ENCODE peak calls at places on chromosomes 1 and 21, in eight cellular contexts. W, Q, M, V, Z, K, O and L are unnamed samples.

GRCh38 chr1:19468397-19468956 is 16.9 kb downstream of the CAPZB start:
- DNase-seq in W (peak), Q (no peak), M (no peak), V (no peak), Z (no peak), K (no peak), O (no peak), L (peak)

GRCh38 chr1:117928881-117929339 is 511 bp downstream of the GDAP2 start:
- DNase-seq in W (peak), Q (peak), M (peak), V (peak), Z (peak), K (peak), O (peak), L (peak)

GRCh38 chr1:208219659-208220282 is 24.4 kb downstream of the PLXNA2 start:
- DNase-seq in W (peak), Q (no peak), M (no peak), V (no peak), Z (peak), K (peak), O (no peak), L (peak)

GRCh38 chr21:39020751-39021474 is 162.3 kb downstream of the PSMG1 start:
- DNase-seq in W (peak), Q (no peak), M (no peak), V (no peak), Z (peak), K (no peak), O (no peak), L (peak)

GRCh38 chr1:30052178-30052577 is 671.2 kb downstream of the MATN1 start:
- DNase-seq in W (no peak), Q (no peak), M (no peak), V (no peak), Z (no peak), K (no peak), O (no peak), L (no peak)

GRCh38 chr1:183912265-183912886 is 107.5 kb downstream of the RGL1 start:
- DNase-seq in W (no peak), Q (peak), M (no peak), V (no peak), Z (no peak), K (no peak), O (no peak), L (no peak)

GRCh38 chr1:94258873-94259331 is 21.5 kb upstream of the ARHGAP29 start:
- DNase-seq in W (peak), Q (no peak), M (no peak), V (no peak), Z (peak), K (peak), O (no peak), L (peak)

GRCh38 chr21:39714331-39714730 is 30.7 kb upstream of the IGSF5 start:
- DNase-seq in W (no peak), Q (no peak), M (no peak), V (no peak), Z (no peak), K (no peak), O (no peak), L (no peak)

GRCh38 chr1:3313579-3313955 is 140.9 kb upstream of the ARHGEF16 start:
- DNase-seq in W (peak), Q (no peak), M (no peak), V (no peak), Z (peak), K (peak), O (peak), L (no peak)

GRCh38 chr1:182575540-182576149 is 13.4 kb downstream of the RNASEL start:
- DNase-seq in W (no peak), Q (no peak), M (no peak), V (no peak), Z (peak), K (no peak), O (no peak), L (peak)

GRCh38 chr21:36150192-36150711 is 6.4 kb upstream of the DOP1B start:
- DNase-seq in W (no peak), Q (peak), M (no peak), V (no peak), Z (peak), K (no peak), O (no peak), L (no peak)

GRCh38 chr1:230160957-230161771 is 94.1 kb downstream of the GALNT2 start:
- DNase-seq in W (peak), Q (no peak), M (no peak), V (no peak), Z (no peak), K (no peak), O (no peak), L (peak)

GRCh38 chr1:203459671-203460201 is 15.9 kb upstream of the PRELP start:
- DNase-seq in W (no peak), Q (no peak), M (no peak), V (no peak), Z (no peak), K (no peak), O (no peak), L (no peak)

GRCh38 chr21:41894922-41895557 is 15.9 kb upstream of the PRDM15 start:
- DNase-seq in W (no peak), Q (no peak), M (no peak), V (no peak), Z (peak), K (no peak), O (no peak), L (peak)

GRCh38 chr1:203072911-203073310 is 12.9 kb downstream of the MYOG start:
- DNase-seq in W (no peak), Q (no peak), M (no peak), V (no peak), Z (no peak), K (no peak), O (no peak), L (no peak)

GRCh38 chr1:78617615-78618026 is 2.6 kb upstream of the IFI44L start:
- DNase-seq in W (peak), Q (peak), M (peak), V (peak), Z (peak), K (peak), O (peak), L (peak)

GRCh38 chr21:28160378-28160777 is 832.3 kb downstream of the LTN1 start:
- DNase-seq in W (no peak), Q (no peak), M (no peak), V (no peak), Z (peak), K (peak), O (no peak), L (no peak)

GRCh38 chr1:38487398-38487797 is 372.2 kb downstream of the RRAGC start:
- DNase-seq in W (no peak), Q (no peak), M (no peak), V (no peak), Z (no peak), K (no peak), O (no peak), L (no peak)

GRCh38 chr1:5890346-5891106 is 101.7 kb downstream of the NPHP4 start:
- DNase-seq in W (no peak), Q (no peak), M (no peak), V (no peak), Z (no peak), K (peak), O (no peak), L (no peak)

GRCh38 chr1:172905452-172905851 is 145.3 kb downstream of the TNFSF18 start:
- DNase-seq in W (no peak), Q (no peak), M (no peak), V (no peak), Z (no peak), K (no peak), O (no peak), L (no peak)

GRCh38 chr1:42963378-42964005 is 4.8 kb upstream of the SLC2A1 start:
- DNase-seq in W (no peak), Q (no peak), M (no peak), V (no peak), Z (no peak), K (no peak), O (no peak), L (peak)

GRCh38 chr1:75203415-75204277 is 69.5 kb downstream of the LHX8 start:
- DNase-seq in W (no peak), Q (peak), M (no peak), V (peak), Z (peak), K (no peak), O (no peak), L (peak)

GRCh38 chr1:20729990-20730689 is 2.4 kb downstream of the SH2D5 start:
- DNase-seq in W (no peak), Q (peak), M (no peak), V (no peak), Z (no peak), K (no peak), O (no peak), L (no peak)

GRCh38 chr1:31771891-31772668 is 7.9 kb upstream of the ADGRB2 start:
- DNase-seq in W (peak), Q (no peak), M (no peak), V (no peak), Z (peak), K (peak), O (peak), L (peak)

GRCh38 chr1:180836414-180836813 is 76.3 kb upstream of the KIAA1614 start:
- DNase-seq in W (no peak), Q (no peak), M (no peak), V (no peak), Z (no peak), K (no peak), O (no peak), L (no peak)

GRCh38 chr1:13725714-13726175 is 25.8 kb downstream of the PRDM2 start:
- DNase-seq in W (peak), Q (peak), M (no peak), V (no peak), Z (peak), K (no peak), O (no peak), L (peak)

GRCh38 chr1:67659229-67659628 is 25.8 kb upstream of the GADD45A start:
- DNase-seq in W (no peak), Q (no peak), M (no peak), V (no peak), Z (no peak), K (no peak), O (no peak), L (no peak)

DNA sequence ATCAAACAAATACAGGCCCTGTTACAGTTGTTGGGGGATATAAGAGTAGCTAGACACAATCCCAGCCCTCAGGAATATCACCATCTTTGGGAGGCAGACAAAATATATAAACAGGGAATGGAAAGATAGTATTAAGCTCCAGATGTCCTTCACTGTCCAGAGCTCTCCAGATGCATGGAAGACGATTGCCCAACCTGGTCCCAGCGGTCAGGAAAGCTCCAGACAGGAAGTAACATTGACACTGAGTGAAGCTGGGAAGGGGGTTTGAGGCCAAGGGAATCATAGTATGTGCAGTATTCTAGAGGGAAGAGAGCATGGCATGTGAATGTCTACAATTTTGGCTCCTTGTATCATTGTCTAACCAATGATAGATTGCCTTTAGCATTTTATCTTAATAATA is 173.9 kb upstream of the HOOK1 start:
- DNase-seq in W (no peak), Q (no peak), M (no peak), V (no peak), Z (no peak), K (peak), O (no peak), L (no peak)
- TF ChIP-seq CTCF in W (no peak), Q (no peak), M (no peak), V (no peak), Z (no peak), K (no peak), O (no peak), L (no peak)

GRCh38 chr1:59521456-59521855 is 224.6 kb downstream of the FGGY start:
- DNase-seq in W (no peak), Q (no peak), M (no peak), V (no peak), Z (no peak), K (peak), O (no peak), L (no peak)

GRCh38 chr1:59526240-59526639 is 229.3 kb downstream of the FGGY start:
- DNase-seq in W (no peak), Q (no peak), M (no peak), V (no peak), Z (no peak), K (no peak), O (no peak), L (peak)

GRCh38 chr1:59522925-59523505 is 226.1 kb downstream of the FGGY start:
- DNase-seq in W (no peak), Q (no peak), M (no peak), V (no peak), Z (peak), K (no peak), O (no peak), L (no peak)

GRCh38 chr1:59520759-59521442 is 224.0 kb downstream of the FGGY start:
- DNase-seq in W (no peak), Q (no peak), M (no peak), V (no peak), Z (peak), K (no peak), O (no peak), L (no peak)

GRCh38 chr1:59523745-59524450 is 227.0 kb downstream of the FGGY start:
- DNase-seq in W (no peak), Q (no peak), M (no peak), V (no peak), Z (no peak), K (peak), O (peak), L (no peak)
- TF ChIP-seq CTCF in W (no peak), Q (no peak), M (no peak), V (no peak), Z (no peak), K (no peak), O (no peak), L (no peak)

GRCh38 chr1:40409467-40409866 is 35.9 kb downstream of the SMAP2 start:
- DNase-seq in W (no peak), Q (no peak), M (no peak), V (no peak), Z (no peak), K (no peak), O (no peak), L (no peak)
- TF ChIP-seq CTCF in W (no peak), Q (no peak), M (no peak), V (no peak), Z (no peak), K (no peak), O (no peak), L (no peak)

DNA sequence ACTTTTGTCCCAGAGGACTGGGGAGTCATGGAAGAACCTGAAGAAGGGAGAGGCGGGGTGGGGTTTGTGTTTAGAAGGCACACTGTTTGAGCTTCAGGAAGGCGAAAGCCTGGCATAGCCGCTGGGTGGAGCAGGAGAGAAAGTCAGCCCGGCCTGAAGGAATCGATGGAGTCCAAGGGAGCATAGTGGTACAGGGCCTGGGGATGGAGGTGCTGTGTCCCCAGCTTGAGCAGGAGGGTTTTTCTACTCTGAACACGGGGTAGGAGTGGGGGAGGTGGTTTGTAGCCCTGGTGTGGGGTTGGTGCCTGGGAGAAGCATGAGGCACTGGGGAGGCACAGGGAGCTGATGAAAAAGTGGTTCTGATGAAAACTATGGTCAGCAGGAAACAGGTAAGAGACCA is 4.7 kb upstream of the CCDC24 start:
- DNase-seq in W (no peak), Q (no peak), M (no peak), V (no peak), Z (no peak), K (no peak), O (no peak), L (no peak)
- TF ChIP-seq CTCF in W (no peak), Q (no peak), M (no peak), V (no peak), Z (peak), K (no peak), O (no peak), L (peak)

GRCh38 chr1:58710190-58710589 is 10.3 kb upstream of the MYSM1 start:
- DNase-seq in W (no peak), Q (no peak), M (no peak), V (no peak), Z (no peak), K (no peak), O (no peak), L (no peak)
- TF ChIP-seq CTCF in W (no peak), Q (no peak), M (no peak), V (no peak), Z (no peak), K (no peak), O (no peak), L (no peak)

DNA sequence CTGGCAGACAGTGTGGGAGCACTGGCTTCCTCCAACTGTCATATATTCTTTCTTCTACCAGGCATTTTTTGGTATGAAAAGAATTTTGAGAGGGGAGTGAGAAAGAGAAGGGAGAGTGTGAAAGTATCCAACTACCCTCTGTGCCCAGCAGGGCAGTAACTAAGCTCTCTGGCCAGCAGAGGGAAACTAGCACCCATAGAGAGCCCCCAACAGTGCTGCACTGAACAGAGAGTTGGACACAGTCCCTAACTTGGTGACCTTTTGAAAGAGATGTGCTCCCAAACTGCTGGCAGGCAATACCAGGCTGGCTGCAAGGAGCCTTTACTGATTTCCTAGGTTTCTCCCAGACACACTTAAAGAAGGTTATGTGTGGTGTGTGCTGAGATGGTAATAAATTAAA is 118.8 kb upstream of the PBX1 start:
- DNase-seq in W (peak), Q (no peak), M (no peak), V (no peak), Z (peak), K (no peak), O (no peak), L (no peak)
- TF ChIP-seq CTCF in W (no peak), Q (no peak), M (no peak), V (peak), Z (peak), K (peak), O (no peak), L (peak)